ENCODE peak calls at places on chromosome 15, in nine cellular contexts. One of them, this sample, is unnamed.

GRCh38 chr15:94745371-94745770 is 514.0 kb downstream of the MCTP2 start:
- DNase-seq in Karpas-422: no peak
- DNase-seq in esophagus muscularis mucosa: no peak
- DNase-seq in mammary epithelial cell: peak
- DNase-seq in IMR-90: no peak
- DNase-seq in stomach: no peak
- DNase-seq in psoas muscle: no peak
- DNase-seq in ascending aorta: no peak
- DNase-seq in mesendoderm: no peak
- DNase-seq in this sample: no peak

GRCh38 chr15:86620636-86621349 is 541.1 kb downstream of the AGBL1 start:
- DNase-seq in Karpas-422: no peak
- DNase-seq in esophagus muscularis mucosa: no peak
- DNase-seq in mammary epithelial cell: no peak
- DNase-seq in IMR-90: no peak
- DNase-seq in stomach: no peak
- DNase-seq in psoas muscle: no peak
- DNase-seq in ascending aorta: no peak
- DNase-seq in mesendoderm: peak
- DNase-seq in this sample: no peak

GRCh38 chr15:40238927-40239591 is at the start of gene PAK6:
- DNase-seq in Karpas-422: peak
- DNase-seq in esophagus muscularis mucosa: no peak
- DNase-seq in mammary epithelial cell: peak
- DNase-seq in IMR-90: peak
- DNase-seq in stomach: peak
- DNase-seq in psoas muscle: no peak
- DNase-seq in ascending aorta: no peak
- DNase-seq in mesendoderm: peak
- DNase-seq in this sample: peak

GRCh38 chr15:87354661-87355410 is 901.7 kb downstream of the NTRK3 start:
- DNase-seq in Karpas-422: no peak
- DNase-seq in esophagus muscularis mucosa: no peak
- DNase-seq in mammary epithelial cell: peak
- DNase-seq in IMR-90: peak
- DNase-seq in stomach: no peak
- DNase-seq in psoas muscle: no peak
- DNase-seq in ascending aorta: no peak
- DNase-seq in mesendoderm: no peak
- DNase-seq in this sample: no peak

GRCh38 chr15:58572521-58572920 is 140.7 kb downstream of the LIPC start:
- DNase-seq in Karpas-422: no peak
- DNase-seq in esophagus muscularis mucosa: peak
- DNase-seq in mammary epithelial cell: no peak
- DNase-seq in IMR-90: no peak
- DNase-seq in stomach: no peak
- DNase-seq in psoas muscle: no peak
- DNase-seq in ascending aorta: no peak
- DNase-seq in mesendoderm: no peak
- DNase-seq in this sample: no peak

GRCh38 chr15:84818221-84819131 is 1.3 kb downstream of the ALPK3 start:
- DNase-seq in Karpas-422: no peak
- DNase-seq in esophagus muscularis mucosa: no peak
- DNase-seq in mammary epithelial cell: no peak
- DNase-seq in IMR-90: peak
- DNase-seq in stomach: no peak
- DNase-seq in psoas muscle: peak
- DNase-seq in ascending aorta: peak
- DNase-seq in mesendoderm: peak
- DNase-seq in this sample: no peak

GRCh38 chr15:58361291-58361759 is 70.5 kb upstream of the LIPC start:
- DNase-seq in Karpas-422: no peak
- DNase-seq in esophagus muscularis mucosa: peak
- DNase-seq in mammary epithelial cell: no peak
- DNase-seq in IMR-90: peak
- DNase-seq in stomach: no peak
- DNase-seq in psoas muscle: no peak
- DNase-seq in ascending aorta: no peak
- DNase-seq in mesendoderm: no peak
- DNase-seq in this sample: no peak

GRCh38 chr15:98655732-98656131 is 7.4 kb downstream of the IGF1R start:
- DNase-seq in Karpas-422: no peak
- DNase-seq in esophagus muscularis mucosa: no peak
- DNase-seq in mammary epithelial cell: no peak
- DNase-seq in IMR-90: no peak
- DNase-seq in stomach: no peak
- DNase-seq in psoas muscle: no peak
- DNase-seq in ascending aorta: no peak
- DNase-seq in mesendoderm: no peak
- DNase-seq in this sample: no peak

GRCh38 chr15:29337156-29337959 is 67.7 kb upstream of the NSMCE3 start:
- DNase-seq in Karpas-422: no peak
- DNase-seq in esophagus muscularis mucosa: peak
- DNase-seq in mammary epithelial cell: no peak
- DNase-seq in IMR-90: peak
- DNase-seq in stomach: no peak
- DNase-seq in psoas muscle: no peak
- DNase-seq in ascending aorta: no peak
- DNase-seq in mesendoderm: no peak
- DNase-seq in this sample: no peak

GRCh38 chr15:27934782-27935181 is 164.3 kb downstream of the OCA2 start:
- DNase-seq in Karpas-422: no peak
- DNase-seq in esophagus muscularis mucosa: no peak
- DNase-seq in mammary epithelial cell: no peak
- DNase-seq in IMR-90: no peak
- DNase-seq in stomach: no peak
- DNase-seq in psoas muscle: no peak
- DNase-seq in ascending aorta: no peak
- DNase-seq in mesendoderm: no peak
- DNase-seq in this sample: no peak

GRCh38 chr15:101323793-101324505 is 28.9 kb upstream of the SNRPA1 start:
- DNase-seq in Karpas-422: no peak
- DNase-seq in esophagus muscularis mucosa: no peak
- DNase-seq in mammary epithelial cell: no peak
- DNase-seq in IMR-90: no peak
- DNase-seq in stomach: no peak
- DNase-seq in psoas muscle: no peak
- DNase-seq in ascending aorta: no peak
- DNase-seq in mesendoderm: no peak
- DNase-seq in this sample: no peak

GRCh38 chr15:31108836-31109235 is 7.3 kb upstream of the TRPM1 start:
- DNase-seq in Karpas-422: no peak
- DNase-seq in esophagus muscularis mucosa: no peak
- DNase-seq in mammary epithelial cell: no peak
- DNase-seq in IMR-90: peak
- DNase-seq in stomach: no peak
- DNase-seq in psoas muscle: no peak
- DNase-seq in ascending aorta: no peak
- DNase-seq in mesendoderm: no peak
- DNase-seq in this sample: no peak

GRCh38 chr15:28191832-28192231 is 92.7 kb upstream of the OCA2 start:
- DNase-seq in Karpas-422: no peak
- DNase-seq in esophagus muscularis mucosa: no peak
- DNase-seq in mammary epithelial cell: no peak
- DNase-seq in IMR-90: peak
- DNase-seq in stomach: peak
- DNase-seq in psoas muscle: peak
- DNase-seq in ascending aorta: peak
- DNase-seq in mesendoderm: peak
- DNase-seq in this sample: no peak

GRCh38 chr15:63458021-63458420 is 46.4 kb upstream of the USP3 start:
- DNase-seq in Karpas-422: no peak
- DNase-seq in esophagus muscularis mucosa: no peak
- DNase-seq in mammary epithelial cell: no peak
- DNase-seq in IMR-90: no peak
- DNase-seq in stomach: no peak
- DNase-seq in psoas muscle: no peak
- DNase-seq in ascending aorta: no peak
- DNase-seq in mesendoderm: no peak
- DNase-seq in this sample: no peak

GRCh38 chr15:22265056-22265945 is 185.0 kb downstream of the OR4M2 start:
- DNase-seq in Karpas-422: no peak
- DNase-seq in esophagus muscularis mucosa: no peak
- DNase-seq in mammary epithelial cell: no peak
- DNase-seq in IMR-90: no peak
- DNase-seq in stomach: no peak
- DNase-seq in psoas muscle: no peak
- DNase-seq in ascending aorta: no peak
- DNase-seq in mesendoderm: no peak
- DNase-seq in this sample: no peak

GRCh38 chr15:31964586-31965307 is 65.6 kb upstream of the CHRNA7 start:
- DNase-seq in Karpas-422: no peak
- DNase-seq in esophagus muscularis mucosa: no peak
- DNase-seq in mammary epithelial cell: no peak
- DNase-seq in IMR-90: no peak
- DNase-seq in stomach: no peak
- DNase-seq in psoas muscle: no peak
- DNase-seq in ascending aorta: no peak
- DNase-seq in mesendoderm: no peak
- DNase-seq in this sample: no peak

GRCh38 chr15:50905055-50905454 is 3.4 kb upstream of the AP4E1 start:
- DNase-seq in Karpas-422: no peak
- DNase-seq in esophagus muscularis mucosa: no peak
- DNase-seq in mammary epithelial cell: no peak
- DNase-seq in IMR-90: no peak
- DNase-seq in stomach: no peak
- DNase-seq in psoas muscle: no peak
- DNase-seq in ascending aorta: no peak
- DNase-seq in mesendoderm: no peak
- DNase-seq in this sample: no peak

GRCh38 chr15:98525625-98526024 is 122.7 kb upstream of the IGF1R start:
- DNase-seq in Karpas-422: no peak
- DNase-seq in esophagus muscularis mucosa: no peak
- DNase-seq in mammary epithelial cell: no peak
- DNase-seq in IMR-90: no peak
- DNase-seq in stomach: no peak
- DNase-seq in psoas muscle: no peak
- DNase-seq in ascending aorta: no peak
- DNase-seq in mesendoderm: no peak
- DNase-seq in this sample: no peak

GRCh38 chr15:34855893-34856292 is 60.5 kb upstream of the ACTC1 start:
- DNase-seq in Karpas-422: no peak
- DNase-seq in esophagus muscularis mucosa: no peak
- DNase-seq in mammary epithelial cell: peak
- DNase-seq in IMR-90: peak
- DNase-seq in stomach: no peak
- DNase-seq in psoas muscle: no peak
- DNase-seq in ascending aorta: peak
- DNase-seq in mesendoderm: no peak
- DNase-seq in this sample: no peak

GRCh38 chr15:67043939-67044771 is 21.2 kb upstream of the SMAD3 start:
- DNase-seq in Karpas-422: no peak
- DNase-seq in esophagus muscularis mucosa: no peak
- DNase-seq in mammary epithelial cell: peak
- DNase-seq in IMR-90: peak
- DNase-seq in stomach: no peak
- DNase-seq in psoas muscle: peak
- DNase-seq in ascending aorta: peak
- DNase-seq in mesendoderm: peak
- DNase-seq in this sample: no peak
- H3K27ac ChIP-seq in Karpas-422: no peak
- H3K27ac ChIP-seq in esophagus muscularis mucosa: peak
- H3K27ac ChIP-seq in mammary epithelial cell: peak
- H3K27ac ChIP-seq in IMR-90: peak
- H3K27ac ChIP-seq in stomach: peak
- H3K27ac ChIP-seq in psoas muscle: peak
- H3K27ac ChIP-seq in ascending aorta: peak
- H3K27ac ChIP-seq in mesendoderm: peak
- H3K27ac ChIP-seq in this sample: peak

GRCh38 chr15:80550910-80551265 is 144.2 kb upstream of the ABHD17C start:
- DNase-seq in Karpas-422: no peak
- DNase-seq in esophagus muscularis mucosa: no peak
- DNase-seq in mammary epithelial cell: peak
- DNase-seq in IMR-90: peak
- DNase-seq in stomach: no peak
- DNase-seq in psoas muscle: no peak
- DNase-seq in ascending aorta: no peak
- DNase-seq in mesendoderm: no peak
- DNase-seq in this sample: no peak
- H3K4me3 ChIP-seq in Karpas-422: no peak
- H3K4me3 ChIP-seq in esophagus muscularis mucosa: no peak
- H3K4me3 ChIP-seq in mammary epithelial cell: no peak
- H3K4me3 ChIP-seq in IMR-90: no peak
- H3K4me3 ChIP-seq in stomach: no peak
- H3K4me3 ChIP-seq in psoas muscle: no peak
- H3K4me3 ChIP-seq in ascending aorta: no peak
- H3K4me3 ChIP-seq in mesendoderm: no peak
- H3K4me3 ChIP-seq in this sample: no peak

GRCh38 chr15:69206079-69206478 is 45.6 kb downstream of the GLCE start:
- DNase-seq in Karpas-422: no peak
- DNase-seq in esophagus muscularis mucosa: no peak
- DNase-seq in mammary epithelial cell: no peak
- DNase-seq in IMR-90: no peak
- DNase-seq in stomach: no peak
- DNase-seq in psoas muscle: no peak
- DNase-seq in ascending aorta: no peak
- DNase-seq in mesendoderm: no peak
- DNase-seq in this sample: no peak

GRCh38 chr15:69200773-69201745 is 40.6 kb downstream of the GLCE start:
- DNase-seq in Karpas-422: no peak
- DNase-seq in esophagus muscularis mucosa: no peak
- DNase-seq in mammary epithelial cell: no peak
- DNase-seq in IMR-90: no peak
- DNase-seq in stomach: no peak
- DNase-seq in psoas muscle: no peak
- DNase-seq in ascending aorta: no peak
- DNase-seq in mesendoderm: peak
- DNase-seq in this sample: no peak
- H3K27ac ChIP-seq in Karpas-422: no peak
- H3K27ac ChIP-seq in esophagus muscularis mucosa: no peak
- H3K27ac ChIP-seq in mammary epithelial cell: no peak
- H3K27ac ChIP-seq in IMR-90: no peak
- H3K27ac ChIP-seq in stomach: no peak
- H3K27ac ChIP-seq in psoas muscle: no peak
- H3K27ac ChIP-seq in ascending aorta: no peak
- H3K27ac ChIP-seq in mesendoderm: no peak
- H3K27ac ChIP-seq in this sample: no peak

DNA sequence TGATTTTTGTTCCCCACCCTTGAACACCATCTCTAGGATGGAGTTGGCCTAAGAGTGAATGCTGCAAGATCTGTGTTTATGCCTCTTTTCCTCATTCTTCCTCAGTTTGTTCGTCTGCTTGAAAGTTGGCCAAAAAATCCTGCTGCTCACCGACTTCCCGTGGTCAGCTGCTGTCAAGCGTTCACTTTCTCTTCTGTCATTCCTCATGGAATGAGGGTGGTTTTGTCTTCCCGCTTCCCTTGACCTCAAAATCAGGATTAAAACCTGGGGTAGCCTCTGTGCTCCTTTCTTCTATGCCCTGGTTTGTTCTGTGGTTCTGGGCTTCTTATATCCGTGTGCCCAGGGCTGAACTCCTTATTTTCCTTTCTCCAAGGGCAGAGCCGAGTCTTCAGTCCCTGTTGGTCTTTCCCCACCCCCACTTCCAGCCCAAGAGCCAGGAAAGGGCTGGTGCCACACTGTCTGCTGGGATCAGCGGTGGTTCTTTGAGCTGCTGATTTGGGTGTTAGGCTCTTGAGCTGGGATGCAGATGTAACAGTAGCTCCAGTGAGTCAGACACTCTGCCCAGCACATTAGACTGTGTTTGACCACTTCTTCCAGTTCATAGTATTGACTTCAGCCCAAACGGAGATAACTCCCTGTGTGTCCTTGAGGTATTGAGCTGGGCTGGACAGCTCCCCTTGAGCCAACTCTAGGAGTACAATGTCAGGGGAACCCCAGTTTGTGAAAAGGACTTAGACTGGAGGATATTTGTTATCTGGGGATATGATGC is 2.3 kb downstream of the SERF2 start:
- DNase-seq in Karpas-422: no peak
- DNase-seq in esophagus muscularis mucosa: no peak
- DNase-seq in mammary epithelial cell: no peak
- DNase-seq in IMR-90: peak
- DNase-seq in stomach: no peak
- DNase-seq in psoas muscle: peak
- DNase-seq in ascending aorta: no peak
- DNase-seq in mesendoderm: peak
- DNase-seq in this sample: no peak
- H3K4me3 ChIP-seq in Karpas-422: no peak
- H3K4me3 ChIP-seq in esophagus muscularis mucosa: no peak
- H3K4me3 ChIP-seq in mammary epithelial cell: no peak
- H3K4me3 ChIP-seq in IMR-90: no peak
- H3K4me3 ChIP-seq in stomach: peak
- H3K4me3 ChIP-seq in psoas muscle: peak
- H3K4me3 ChIP-seq in ascending aorta: peak
- H3K4me3 ChIP-seq in mesendoderm: no peak
- H3K4me3 ChIP-seq in this sample: peak

This sample was measured in vagina.